ENCODE peak calls at places on chromosomes 12 and 14, in eight cellular contexts. One of them, this sample, is unnamed. For H3K4me1, the result is how much of the 10 kb centered on the place peaks cover.

GRCh38 chr12:112116232-112117060 is 7.9 kb upstream of the NAA25 start:
- DNase-seq in sigmoid colon: peak
- DNase-seq in stomach: peak
- DNase-seq in upper lobe of left lung: no peak
- DNase-seq in endothelial cell of umbilical vein: peak
- DNase-seq in esophagus muscularis mucosa: no peak
- DNase-seq in suprapubic skin: peak
- DNase-seq in H1: peak
- DNase-seq in this sample: no peak

GRCh38 chr12:44571031-44571550 is 305.0 kb downstream of the NELL2 start:
- DNase-seq in sigmoid colon: no peak
- DNase-seq in stomach: no peak
- DNase-seq in upper lobe of left lung: no peak
- DNase-seq in endothelial cell of umbilical vein: no peak
- DNase-seq in esophagus muscularis mucosa: no peak
- DNase-seq in suprapubic skin: no peak
- DNase-seq in H1: no peak
- DNase-seq in this sample: no peak

GRCh38 chr12:49069507-49070346 is at the start of gene RHEBL1:
- DNase-seq in sigmoid colon: peak
- DNase-seq in stomach: peak
- DNase-seq in upper lobe of left lung: peak
- DNase-seq in endothelial cell of umbilical vein: peak
- DNase-seq in esophagus muscularis mucosa: peak
- DNase-seq in suprapubic skin: peak
- DNase-seq in H1: peak
- DNase-seq in this sample: peak

GRCh38 chr14:31930493-31931225 is 146.4 kb upstream of the ARHGAP5 start:
- DNase-seq in sigmoid colon: no peak
- DNase-seq in stomach: no peak
- DNase-seq in upper lobe of left lung: no peak
- DNase-seq in endothelial cell of umbilical vein: no peak
- DNase-seq in esophagus muscularis mucosa: no peak
- DNase-seq in suprapubic skin: no peak
- DNase-seq in H1: no peak
- DNase-seq in this sample: no peak

GRCh38 chr12:54000105-54000773 is at the start of gene HOXC9:
- DNase-seq in sigmoid colon: no peak
- DNase-seq in stomach: no peak
- DNase-seq in upper lobe of left lung: peak
- DNase-seq in endothelial cell of umbilical vein: peak
- DNase-seq in esophagus muscularis mucosa: no peak
- DNase-seq in suprapubic skin: no peak
- DNase-seq in H1: no peak
- DNase-seq in this sample: no peak

GRCh38 chr12:98401427-98401826 is 114.0 kb upstream of the TMPO start:
- DNase-seq in sigmoid colon: no peak
- DNase-seq in stomach: no peak
- DNase-seq in upper lobe of left lung: no peak
- DNase-seq in endothelial cell of umbilical vein: peak
- DNase-seq in esophagus muscularis mucosa: no peak
- DNase-seq in suprapubic skin: no peak
- DNase-seq in H1: no peak
- DNase-seq in this sample: no peak

GRCh38 chr12:75816892-75817291 is 214.7 kb downstream of the PHLDA1 start:
- DNase-seq in sigmoid colon: no peak
- DNase-seq in stomach: no peak
- DNase-seq in upper lobe of left lung: no peak
- DNase-seq in endothelial cell of umbilical vein: peak
- DNase-seq in esophagus muscularis mucosa: no peak
- DNase-seq in suprapubic skin: no peak
- DNase-seq in H1: no peak
- DNase-seq in this sample: no peak

GRCh38 chr14:77761205-77761931 is 412 bp upstream of the SNW1 start:
- DNase-seq in sigmoid colon: peak
- DNase-seq in stomach: no peak
- DNase-seq in upper lobe of left lung: no peak
- DNase-seq in endothelial cell of umbilical vein: no peak
- DNase-seq in esophagus muscularis mucosa: no peak
- DNase-seq in suprapubic skin: no peak
- DNase-seq in H1: no peak
- DNase-seq in this sample: no peak

GRCh38 chr12:132279184-132279889 is 50.1 kb downstream of the GALNT9 start:
- DNase-seq in sigmoid colon: peak
- DNase-seq in stomach: peak
- DNase-seq in upper lobe of left lung: peak
- DNase-seq in endothelial cell of umbilical vein: no peak
- DNase-seq in esophagus muscularis mucosa: no peak
- DNase-seq in suprapubic skin: no peak
- DNase-seq in H1: no peak
- DNase-seq in this sample: no peak

GRCh38 chr14:81384900-81385299 is 15.2 kb downstream of the STON2 start:
- DNase-seq in sigmoid colon: no peak
- DNase-seq in stomach: no peak
- DNase-seq in upper lobe of left lung: no peak
- DNase-seq in endothelial cell of umbilical vein: no peak
- DNase-seq in esophagus muscularis mucosa: no peak
- DNase-seq in suprapubic skin: no peak
- DNase-seq in H1: no peak
- DNase-seq in this sample: no peak

GRCh38 chr12:49059385-49060232 is 985 bp downstream of the KMT2D start:
- DNase-seq in sigmoid colon: no peak
- DNase-seq in stomach: no peak
- DNase-seq in upper lobe of left lung: peak
- DNase-seq in endothelial cell of umbilical vein: peak
- DNase-seq in esophagus muscularis mucosa: no peak
- DNase-seq in suprapubic skin: no peak
- DNase-seq in H1: peak
- DNase-seq in this sample: no peak

GRCh38 chr12:27899151-27899661 is 73.3 kb downstream of the PTHLH start:
- DNase-seq in sigmoid colon: no peak
- DNase-seq in stomach: no peak
- DNase-seq in upper lobe of left lung: no peak
- DNase-seq in endothelial cell of umbilical vein: no peak
- DNase-seq in esophagus muscularis mucosa: no peak
- DNase-seq in suprapubic skin: no peak
- DNase-seq in H1: no peak
- DNase-seq in this sample: no peak

GRCh38 chr12:3419538-3419937 is 71.5 kb upstream of the PRMT8 start:
- DNase-seq in sigmoid colon: no peak
- DNase-seq in stomach: no peak
- DNase-seq in upper lobe of left lung: no peak
- DNase-seq in endothelial cell of umbilical vein: no peak
- DNase-seq in esophagus muscularis mucosa: no peak
- DNase-seq in suprapubic skin: no peak
- DNase-seq in H1: no peak
- DNase-seq in this sample: no peak

GRCh38 chr12:52912711-52913423 is 8.0 kb upstream of the KRT8 start:
- DNase-seq in sigmoid colon: no peak
- DNase-seq in stomach: peak
- DNase-seq in upper lobe of left lung: no peak
- DNase-seq in endothelial cell of umbilical vein: no peak
- DNase-seq in esophagus muscularis mucosa: no peak
- DNase-seq in suprapubic skin: no peak
- DNase-seq in H1: no peak
- DNase-seq in this sample: no peak

GRCh38 chr12:19964549-19964948 is 403.8 kb upstream of the PDE3A start:
- DNase-seq in sigmoid colon: no peak
- DNase-seq in stomach: no peak
- DNase-seq in upper lobe of left lung: no peak
- DNase-seq in endothelial cell of umbilical vein: no peak
- DNase-seq in esophagus muscularis mucosa: no peak
- DNase-seq in suprapubic skin: no peak
- DNase-seq in H1: no peak
- DNase-seq in this sample: no peak

GRCh38 chr12:128353271-128353670 is 86.3 kb downstream of the TMEM132C start:
- DNase-seq in sigmoid colon: no peak
- DNase-seq in stomach: no peak
- DNase-seq in upper lobe of left lung: no peak
- DNase-seq in endothelial cell of umbilical vein: no peak
- DNase-seq in esophagus muscularis mucosa: no peak
- DNase-seq in suprapubic skin: no peak
- DNase-seq in H1: no peak
- DNase-seq in this sample: no peak

GRCh38 chr14:56808314-56809201 is 1.7 kb downstream of the OTX2 start:
- DNase-seq in sigmoid colon: no peak
- DNase-seq in stomach: no peak
- DNase-seq in upper lobe of left lung: peak
- DNase-seq in endothelial cell of umbilical vein: no peak
- DNase-seq in esophagus muscularis mucosa: no peak
- DNase-seq in suprapubic skin: no peak
- DNase-seq in H1: peak
- DNase-seq in this sample: no peak

GRCh38 chr14:94536836-94537235 is 24.4 kb upstream of the SERPINA4 start:
- DNase-seq in sigmoid colon: no peak
- DNase-seq in stomach: no peak
- DNase-seq in upper lobe of left lung: no peak
- DNase-seq in endothelial cell of umbilical vein: no peak
- DNase-seq in esophagus muscularis mucosa: no peak
- DNase-seq in suprapubic skin: no peak
- DNase-seq in H1: no peak
- DNase-seq in this sample: no peak

GRCh38 chr12:47156167-47156736 is 76.5 kb upstream of the AMIGO2 start:
- DNase-seq in sigmoid colon: no peak
- DNase-seq in stomach: no peak
- DNase-seq in upper lobe of left lung: no peak
- DNase-seq in endothelial cell of umbilical vein: peak
- DNase-seq in esophagus muscularis mucosa: no peak
- DNase-seq in suprapubic skin: no peak
- DNase-seq in H1: no peak
- DNase-seq in this sample: no peak

GRCh38 chr14:24123465-24124417 is 6.7 kb upstream of the FITM1 start:
- DNase-seq in sigmoid colon: no peak
- DNase-seq in stomach: no peak
- DNase-seq in upper lobe of left lung: no peak
- DNase-seq in endothelial cell of umbilical vein: no peak
- DNase-seq in esophagus muscularis mucosa: no peak
- DNase-seq in suprapubic skin: peak
- DNase-seq in H1: no peak
- DNase-seq in this sample: no peak
- H3K4me3 ChIP-seq in sigmoid colon: no peak
- H3K4me3 ChIP-seq in stomach: no peak
- H3K4me3 ChIP-seq in upper lobe of left lung: no peak
- H3K4me3 ChIP-seq in endothelial cell of umbilical vein: no peak
- H3K4me3 ChIP-seq in esophagus muscularis mucosa: no peak
- H3K4me3 ChIP-seq in suprapubic skin: no peak
- H3K4me3 ChIP-seq in H1: no peak
- H3K4me3 ChIP-seq in this sample: no peak

GRCh38 chr12:131226345-131227265 is 272.9 kb downstream of the ADGRD1 start:
- DNase-seq in sigmoid colon: peak
- DNase-seq in stomach: no peak
- DNase-seq in upper lobe of left lung: no peak
- DNase-seq in endothelial cell of umbilical vein: no peak
- DNase-seq in esophagus muscularis mucosa: no peak
- DNase-seq in suprapubic skin: peak
- DNase-seq in H1: no peak
- DNase-seq in this sample: no peak

GRCh38 chr12:131230340-131231099 is 276.8 kb downstream of the ADGRD1 start:
- DNase-seq in sigmoid colon: peak
- DNase-seq in stomach: no peak
- DNase-seq in upper lobe of left lung: no peak
- DNase-seq in endothelial cell of umbilical vein: no peak
- DNase-seq in esophagus muscularis mucosa: no peak
- DNase-seq in suprapubic skin: peak
- DNase-seq in H1: no peak
- DNase-seq in this sample: no peak

GRCh38 chr12:131231194-131231980 is 277.7 kb downstream of the ADGRD1 start:
- DNase-seq in sigmoid colon: no peak
- DNase-seq in stomach: no peak
- DNase-seq in upper lobe of left lung: no peak
- DNase-seq in endothelial cell of umbilical vein: no peak
- DNase-seq in esophagus muscularis mucosa: no peak
- DNase-seq in suprapubic skin: no peak
- DNase-seq in H1: no peak
- DNase-seq in this sample: no peak

GRCh38 chr12:131233737-131234474 is 280.2 kb downstream of the ADGRD1 start:
- DNase-seq in sigmoid colon: no peak
- DNase-seq in stomach: no peak
- DNase-seq in upper lobe of left lung: no peak
- DNase-seq in endothelial cell of umbilical vein: no peak
- DNase-seq in esophagus muscularis mucosa: no peak
- DNase-seq in suprapubic skin: no peak
- DNase-seq in H1: no peak
- DNase-seq in this sample: no peak

DNA sequence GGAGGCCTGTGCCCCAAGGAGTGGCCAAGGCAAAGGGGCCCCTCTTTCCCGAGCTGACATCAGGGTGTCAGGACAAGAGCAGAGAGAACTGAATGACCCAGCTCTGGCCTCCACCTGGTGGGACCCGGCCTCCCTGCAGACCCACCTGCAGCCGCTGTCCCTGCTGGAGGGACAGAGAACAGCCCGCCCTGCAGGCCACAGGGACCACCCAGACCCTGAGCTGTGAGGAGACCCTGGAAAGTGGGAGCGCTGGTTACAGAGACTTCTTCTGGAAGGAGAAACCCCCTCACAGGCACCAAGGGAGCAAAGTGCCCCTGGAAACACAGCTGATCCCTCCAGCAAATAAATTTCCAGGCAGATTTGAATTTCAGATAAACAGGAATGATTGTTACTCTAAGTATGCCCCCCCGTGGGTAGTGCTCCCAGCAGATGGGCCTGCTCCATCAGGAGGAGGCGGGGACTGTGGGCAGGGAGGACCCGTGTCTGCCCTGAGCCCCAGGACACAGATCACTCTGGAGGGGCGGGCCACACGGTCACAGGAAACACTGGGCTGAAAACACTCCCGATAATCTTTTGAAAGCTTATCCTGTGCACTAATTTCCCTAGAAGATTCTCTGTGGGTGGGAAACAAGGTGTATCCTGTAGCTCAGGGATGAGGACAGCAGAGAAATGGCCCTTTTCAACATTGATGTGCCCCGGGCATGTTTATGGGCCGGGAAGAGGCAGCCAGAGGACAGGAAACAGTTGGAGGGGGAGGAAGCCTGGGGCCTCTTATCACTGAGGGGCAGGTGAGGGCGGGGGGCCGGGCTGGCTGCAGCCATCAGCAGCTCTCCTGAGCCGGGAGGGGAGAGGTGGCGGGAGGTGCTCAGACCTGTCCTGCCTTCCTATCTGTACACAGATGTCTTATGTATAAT is 276.0 kb downstream of the ADGRD1 start:
- DNase-seq in sigmoid colon: no peak
- DNase-seq in stomach: no peak
- DNase-seq in upper lobe of left lung: no peak
- DNase-seq in endothelial cell of umbilical vein: no peak
- DNase-seq in esophagus muscularis mucosa: no peak
- DNase-seq in suprapubic skin: peak
- DNase-seq in H1: peak
- DNase-seq in this sample: no peak
- TF ChIP-seq POLR2AphosphoS5 in sigmoid colon: no peak
- TF ChIP-seq POLR2AphosphoS5 in stomach: no peak
- TF ChIP-seq POLR2AphosphoS5 in upper lobe of left lung: peak
- TF ChIP-seq POLR2AphosphoS5 in endothelial cell of umbilical vein: no peak
- TF ChIP-seq POLR2AphosphoS5 in esophagus muscularis mucosa: peak
- TF ChIP-seq POLR2AphosphoS5 in suprapubic skin: no peak
- TF ChIP-seq POLR2AphosphoS5 in H1: peak
- TF ChIP-seq POLR2AphosphoS5 in this sample: no peak

GRCh38 chr12:12508612-12509011 is 54.1 kb downstream of the DUSP16 start:
- DNase-seq in sigmoid colon: no peak
- DNase-seq in stomach: no peak
- DNase-seq in upper lobe of left lung: no peak
- DNase-seq in endothelial cell of umbilical vein: no peak
- DNase-seq in esophagus muscularis mucosa: no peak
- DNase-seq in suprapubic skin: no peak
- DNase-seq in H1: no peak
- DNase-seq in this sample: no peak
- H3K4me1 ChIP-seq in sigmoid colon: under half
- H3K4me1 ChIP-seq in stomach: under half
- H3K4me1 ChIP-seq in upper lobe of left lung: under half
- H3K4me1 ChIP-seq in endothelial cell of umbilical vein: under half
- H3K4me1 ChIP-seq in esophagus muscularis mucosa: under half
- H3K4me1 ChIP-seq in suprapubic skin: under half
- H3K4me1 ChIP-seq in H1: under half
- H3K4me1 ChIP-seq in this sample: under half

GRCh38 chr12:100718212-100718611 is 76.4 kb upstream of the ANO4 start:
- DNase-seq in sigmoid colon: no peak
- DNase-seq in stomach: no peak
- DNase-seq in upper lobe of left lung: no peak
- DNase-seq in endothelial cell of umbilical vein: no peak
- DNase-seq in esophagus muscularis mucosa: no peak
- DNase-seq in suprapubic skin: no peak
- DNase-seq in H1: no peak
- DNase-seq in this sample: no peak
- H3K4me3 ChIP-seq in sigmoid colon: no peak
- H3K4me3 ChIP-seq in stomach: no peak
- H3K4me3 ChIP-seq in upper lobe of left lung: no peak
- H3K4me3 ChIP-seq in endothelial cell of umbilical vein: no peak
- H3K4me3 ChIP-seq in esophagus muscularis mucosa: no peak
- H3K4me3 ChIP-seq in suprapubic skin: no peak
- H3K4me3 ChIP-seq in H1: no peak
- H3K4me3 ChIP-seq in this sample: no peak

This sample was measured in prostate gland.